ENCODE peak calls at places on chromosome 6, in ten cellular contexts. One of them, this sample, is unnamed.

GRCh38 chr6:146358341-146359046 is 185.1 kb upstream of the RAB32 start:
- DNase-seq in endothelial cell: no peak
- DNase-seq in activated effector memory CD4-positive, alpha-beta T cell treated with anti-CD3 and anti-CD28 coated beads, Interleukin-2, amount 50 U/mL, for 16 hours: no peak
- DNase-seq in posterior cingulate gyrus: no peak
- DNase-seq in effector CD4-positive, alpha-beta T cell: no peak
- DNase-seq in T-helper 2 cell: no peak
- DNase-seq in NCI-H69: no peak
- DNase-seq in CD4-positive, alpha-beta T cell: no peak
- DNase-seq in AG10803: peak
- DNase-seq in KG1: no peak
- DNase-seq in this sample: no peak

GRCh38 chr6:169420912-169421543 is 167.4 kb upstream of the THBS2 start:
- DNase-seq in endothelial cell: peak
- DNase-seq in activated effector memory CD4-positive, alpha-beta T cell treated with anti-CD3 and anti-CD28 coated beads, Interleukin-2, amount 50 U/mL, for 16 hours: no peak
- DNase-seq in posterior cingulate gyrus: no peak
- DNase-seq in effector CD4-positive, alpha-beta T cell: no peak
- DNase-seq in T-helper 2 cell: no peak
- DNase-seq in NCI-H69: no peak
- DNase-seq in CD4-positive, alpha-beta T cell: no peak
- DNase-seq in AG10803: no peak
- DNase-seq in KG1: no peak
- DNase-seq in this sample: no peak

GRCh38 chr6:129641344-129641743 is 68.6 kb downstream of the ARHGAP18 start:
- DNase-seq in endothelial cell: no peak
- DNase-seq in activated effector memory CD4-positive, alpha-beta T cell treated with anti-CD3 and anti-CD28 coated beads, Interleukin-2, amount 50 U/mL, for 16 hours: no peak
- DNase-seq in posterior cingulate gyrus: no peak
- DNase-seq in effector CD4-positive, alpha-beta T cell: no peak
- DNase-seq in T-helper 2 cell: no peak
- DNase-seq in NCI-H69: no peak
- DNase-seq in CD4-positive, alpha-beta T cell: no peak
- DNase-seq in AG10803: peak
- DNase-seq in KG1: no peak
- DNase-seq in this sample: no peak

GRCh38 chr6:155264704-155265320 is 999 bp downstream of the CLDN20 start:
- DNase-seq in endothelial cell: no peak
- DNase-seq in activated effector memory CD4-positive, alpha-beta T cell treated with anti-CD3 and anti-CD28 coated beads, Interleukin-2, amount 50 U/mL, for 16 hours: no peak
- DNase-seq in posterior cingulate gyrus: no peak
- DNase-seq in effector CD4-positive, alpha-beta T cell: no peak
- DNase-seq in T-helper 2 cell: no peak
- DNase-seq in NCI-H69: no peak
- DNase-seq in CD4-positive, alpha-beta T cell: no peak
- DNase-seq in AG10803: peak
- DNase-seq in KG1: no peak
- DNase-seq in this sample: no peak

GRCh38 chr6:125149256-125150144 is 4.1 kb upstream of the TPD52L1 start:
- DNase-seq in endothelial cell: no peak
- DNase-seq in activated effector memory CD4-positive, alpha-beta T cell treated with anti-CD3 and anti-CD28 coated beads, Interleukin-2, amount 50 U/mL, for 16 hours: no peak
- DNase-seq in posterior cingulate gyrus: no peak
- DNase-seq in effector CD4-positive, alpha-beta T cell: no peak
- DNase-seq in T-helper 2 cell: no peak
- DNase-seq in NCI-H69: peak
- DNase-seq in CD4-positive, alpha-beta T cell: no peak
- DNase-seq in AG10803: no peak
- DNase-seq in KG1: no peak
- DNase-seq in this sample: no peak

GRCh38 chr6:166952567-166953464 is 3.5 kb downstream of the RNASET2 start:
- DNase-seq in endothelial cell: no peak
- DNase-seq in activated effector memory CD4-positive, alpha-beta T cell treated with anti-CD3 and anti-CD28 coated beads, Interleukin-2, amount 50 U/mL, for 16 hours: peak
- DNase-seq in posterior cingulate gyrus: no peak
- DNase-seq in effector CD4-positive, alpha-beta T cell: peak
- DNase-seq in T-helper 2 cell: no peak
- DNase-seq in NCI-H69: no peak
- DNase-seq in CD4-positive, alpha-beta T cell: peak
- DNase-seq in AG10803: no peak
- DNase-seq in KG1: no peak
- DNase-seq in this sample: no peak

GRCh38 chr6:21045135-21045616 is 510.9 kb downstream of the CDKAL1 start:
- DNase-seq in endothelial cell: no peak
- DNase-seq in activated effector memory CD4-positive, alpha-beta T cell treated with anti-CD3 and anti-CD28 coated beads, Interleukin-2, amount 50 U/mL, for 16 hours: no peak
- DNase-seq in posterior cingulate gyrus: no peak
- DNase-seq in effector CD4-positive, alpha-beta T cell: no peak
- DNase-seq in T-helper 2 cell: no peak
- DNase-seq in NCI-H69: no peak
- DNase-seq in CD4-positive, alpha-beta T cell: no peak
- DNase-seq in AG10803: no peak
- DNase-seq in KG1: no peak
- DNase-seq in this sample: no peak

GRCh38 chr6:32833599-32834155 is 4.9 kb downstream of the TAP2 start:
- DNase-seq in endothelial cell: no peak
- DNase-seq in activated effector memory CD4-positive, alpha-beta T cell treated with anti-CD3 and anti-CD28 coated beads, Interleukin-2, amount 50 U/mL, for 16 hours: no peak
- DNase-seq in posterior cingulate gyrus: no peak
- DNase-seq in effector CD4-positive, alpha-beta T cell: no peak
- DNase-seq in T-helper 2 cell: no peak
- DNase-seq in NCI-H69: no peak
- DNase-seq in CD4-positive, alpha-beta T cell: no peak
- DNase-seq in AG10803: no peak
- DNase-seq in KG1: no peak
- DNase-seq in this sample: no peak

GRCh38 chr6:168196385-168196860 is 117.4 kb upstream of the FRMD1 start:
- DNase-seq in endothelial cell: no peak
- DNase-seq in activated effector memory CD4-positive, alpha-beta T cell treated with anti-CD3 and anti-CD28 coated beads, Interleukin-2, amount 50 U/mL, for 16 hours: no peak
- DNase-seq in posterior cingulate gyrus: no peak
- DNase-seq in effector CD4-positive, alpha-beta T cell: no peak
- DNase-seq in T-helper 2 cell: no peak
- DNase-seq in NCI-H69: peak
- DNase-seq in CD4-positive, alpha-beta T cell: no peak
- DNase-seq in AG10803: no peak
- DNase-seq in KG1: no peak
- DNase-seq in this sample: no peak

GRCh38 chr6:159913375-159913774 is 22.6 kb downstream of the MAS1 start:
- DNase-seq in endothelial cell: no peak
- DNase-seq in activated effector memory CD4-positive, alpha-beta T cell treated with anti-CD3 and anti-CD28 coated beads, Interleukin-2, amount 50 U/mL, for 16 hours: no peak
- DNase-seq in posterior cingulate gyrus: no peak
- DNase-seq in effector CD4-positive, alpha-beta T cell: no peak
- DNase-seq in T-helper 2 cell: no peak
- DNase-seq in NCI-H69: no peak
- DNase-seq in CD4-positive, alpha-beta T cell: no peak
- DNase-seq in AG10803: no peak
- DNase-seq in KG1: no peak
- DNase-seq in this sample: no peak

GRCh38 chr6:25482996-25483395 is 169.0 kb upstream of the SCGN start:
- DNase-seq in endothelial cell: no peak
- DNase-seq in activated effector memory CD4-positive, alpha-beta T cell treated with anti-CD3 and anti-CD28 coated beads, Interleukin-2, amount 50 U/mL, for 16 hours: no peak
- DNase-seq in posterior cingulate gyrus: no peak
- DNase-seq in effector CD4-positive, alpha-beta T cell: no peak
- DNase-seq in T-helper 2 cell: no peak
- DNase-seq in NCI-H69: no peak
- DNase-seq in CD4-positive, alpha-beta T cell: no peak
- DNase-seq in AG10803: no peak
- DNase-seq in KG1: no peak
- DNase-seq in this sample: no peak

GRCh38 chr6:8080338-8081151 is 16.4 kb upstream of the BLOC1S5 start:
- DNase-seq in endothelial cell: no peak
- DNase-seq in activated effector memory CD4-positive, alpha-beta T cell treated with anti-CD3 and anti-CD28 coated beads, Interleukin-2, amount 50 U/mL, for 16 hours: no peak
- DNase-seq in posterior cingulate gyrus: no peak
- DNase-seq in effector CD4-positive, alpha-beta T cell: no peak
- DNase-seq in T-helper 2 cell: no peak
- DNase-seq in NCI-H69: no peak
- DNase-seq in CD4-positive, alpha-beta T cell: no peak
- DNase-seq in AG10803: peak
- DNase-seq in KG1: no peak
- DNase-seq in this sample: no peak

GRCh38 chr6:42831237-42831636 is 48.2 kb upstream of the RPL7L1 start:
- DNase-seq in endothelial cell: no peak
- DNase-seq in activated effector memory CD4-positive, alpha-beta T cell treated with anti-CD3 and anti-CD28 coated beads, Interleukin-2, amount 50 U/mL, for 16 hours: no peak
- DNase-seq in posterior cingulate gyrus: no peak
- DNase-seq in effector CD4-positive, alpha-beta T cell: no peak
- DNase-seq in T-helper 2 cell: no peak
- DNase-seq in NCI-H69: no peak
- DNase-seq in CD4-positive, alpha-beta T cell: no peak
- DNase-seq in AG10803: no peak
- DNase-seq in KG1: no peak
- DNase-seq in this sample: no peak

GRCh38 chr6:155021680-155022079 is 26.6 kb downstream of the TIAM2 start:
- DNase-seq in endothelial cell: no peak
- DNase-seq in activated effector memory CD4-positive, alpha-beta T cell treated with anti-CD3 and anti-CD28 coated beads, Interleukin-2, amount 50 U/mL, for 16 hours: no peak
- DNase-seq in posterior cingulate gyrus: no peak
- DNase-seq in effector CD4-positive, alpha-beta T cell: no peak
- DNase-seq in T-helper 2 cell: no peak
- DNase-seq in NCI-H69: no peak
- DNase-seq in CD4-positive, alpha-beta T cell: no peak
- DNase-seq in AG10803: no peak
- DNase-seq in KG1: no peak
- DNase-seq in this sample: no peak

GRCh38 chr6:100117680-100118079 is 123.7 kb upstream of the MCHR2 start:
- DNase-seq in endothelial cell: no peak
- DNase-seq in activated effector memory CD4-positive, alpha-beta T cell treated with anti-CD3 and anti-CD28 coated beads, Interleukin-2, amount 50 U/mL, for 16 hours: no peak
- DNase-seq in posterior cingulate gyrus: no peak
- DNase-seq in effector CD4-positive, alpha-beta T cell: no peak
- DNase-seq in T-helper 2 cell: no peak
- DNase-seq in NCI-H69: no peak
- DNase-seq in CD4-positive, alpha-beta T cell: no peak
- DNase-seq in AG10803: no peak
- DNase-seq in KG1: no peak
- DNase-seq in this sample: no peak

GRCh38 chr6:154606457-154606856 is 96.0 kb upstream of the CNKSR3 start:
- DNase-seq in endothelial cell: no peak
- DNase-seq in activated effector memory CD4-positive, alpha-beta T cell treated with anti-CD3 and anti-CD28 coated beads, Interleukin-2, amount 50 U/mL, for 16 hours: peak
- DNase-seq in posterior cingulate gyrus: no peak
- DNase-seq in effector CD4-positive, alpha-beta T cell: peak
- DNase-seq in T-helper 2 cell: peak
- DNase-seq in NCI-H69: no peak
- DNase-seq in CD4-positive, alpha-beta T cell: no peak
- DNase-seq in AG10803: no peak
- DNase-seq in KG1: no peak
- DNase-seq in this sample: no peak

GRCh38 chr6:30263734-30264133 is 50.5 kb upstream of the TRIM26 start:
- DNase-seq in endothelial cell: no peak
- DNase-seq in activated effector memory CD4-positive, alpha-beta T cell treated with anti-CD3 and anti-CD28 coated beads, Interleukin-2, amount 50 U/mL, for 16 hours: no peak
- DNase-seq in posterior cingulate gyrus: no peak
- DNase-seq in effector CD4-positive, alpha-beta T cell: no peak
- DNase-seq in T-helper 2 cell: no peak
- DNase-seq in NCI-H69: peak
- DNase-seq in CD4-positive, alpha-beta T cell: no peak
- DNase-seq in AG10803: peak
- DNase-seq in KG1: no peak
- DNase-seq in this sample: no peak

GRCh38 chr6:104704191-104704590 is 155.5 kb downstream of the HACE1 start:
- DNase-seq in endothelial cell: no peak
- DNase-seq in activated effector memory CD4-positive, alpha-beta T cell treated with anti-CD3 and anti-CD28 coated beads, Interleukin-2, amount 50 U/mL, for 16 hours: no peak
- DNase-seq in posterior cingulate gyrus: no peak
- DNase-seq in effector CD4-positive, alpha-beta T cell: no peak
- DNase-seq in T-helper 2 cell: no peak
- DNase-seq in NCI-H69: no peak
- DNase-seq in CD4-positive, alpha-beta T cell: no peak
- DNase-seq in AG10803: no peak
- DNase-seq in KG1: no peak
- DNase-seq in this sample: no peak

GRCh38 chr6:145015739-145016558 is 719.4 kb downstream of the EPM2A start:
- DNase-seq in endothelial cell: no peak
- DNase-seq in activated effector memory CD4-positive, alpha-beta T cell treated with anti-CD3 and anti-CD28 coated beads, Interleukin-2, amount 50 U/mL, for 16 hours: no peak
- DNase-seq in posterior cingulate gyrus: no peak
- DNase-seq in effector CD4-positive, alpha-beta T cell: no peak
- DNase-seq in T-helper 2 cell: no peak
- DNase-seq in NCI-H69: no peak
- DNase-seq in CD4-positive, alpha-beta T cell: no peak
- DNase-seq in AG10803: peak
- DNase-seq in KG1: no peak
- DNase-seq in this sample: no peak

GRCh38 chr6:137193256-137194070 is 20.0 kb upstream of the IL22RA2 start:
- DNase-seq in endothelial cell: no peak
- DNase-seq in activated effector memory CD4-positive, alpha-beta T cell treated with anti-CD3 and anti-CD28 coated beads, Interleukin-2, amount 50 U/mL, for 16 hours: no peak
- DNase-seq in posterior cingulate gyrus: no peak
- DNase-seq in effector CD4-positive, alpha-beta T cell: no peak
- DNase-seq in T-helper 2 cell: no peak
- DNase-seq in NCI-H69: no peak
- DNase-seq in CD4-positive, alpha-beta T cell: no peak
- DNase-seq in AG10803: no peak
- DNase-seq in KG1: no peak
- DNase-seq in this sample: no peak

GRCh38 chr6:98583506-98583905 is 250.9 kb upstream of the POU3F2 start:
- DNase-seq in endothelial cell: no peak
- DNase-seq in activated effector memory CD4-positive, alpha-beta T cell treated with anti-CD3 and anti-CD28 coated beads, Interleukin-2, amount 50 U/mL, for 16 hours: no peak
- DNase-seq in posterior cingulate gyrus: no peak
- DNase-seq in effector CD4-positive, alpha-beta T cell: no peak
- DNase-seq in T-helper 2 cell: no peak
- DNase-seq in NCI-H69: peak
- DNase-seq in CD4-positive, alpha-beta T cell: no peak
- DNase-seq in AG10803: no peak
- DNase-seq in KG1: no peak
- DNase-seq in this sample: no peak

GRCh38 chr6:160078883-160079685 is 42.5 kb upstream of the SLC22A1 start:
- DNase-seq in endothelial cell: no peak
- DNase-seq in activated effector memory CD4-positive, alpha-beta T cell treated with anti-CD3 and anti-CD28 coated beads, Interleukin-2, amount 50 U/mL, for 16 hours: no peak
- DNase-seq in posterior cingulate gyrus: no peak
- DNase-seq in effector CD4-positive, alpha-beta T cell: no peak
- DNase-seq in T-helper 2 cell: no peak
- DNase-seq in NCI-H69: no peak
- DNase-seq in CD4-positive, alpha-beta T cell: no peak
- DNase-seq in AG10803: no peak
- DNase-seq in KG1: no peak
- DNase-seq in this sample: no peak

GRCh38 chr6:6825153-6825847 is 236.8 kb downstream of the LY86 start:
- DNase-seq in endothelial cell: no peak
- DNase-seq in activated effector memory CD4-positive, alpha-beta T cell treated with anti-CD3 and anti-CD28 coated beads, Interleukin-2, amount 50 U/mL, for 16 hours: no peak
- DNase-seq in posterior cingulate gyrus: no peak
- DNase-seq in effector CD4-positive, alpha-beta T cell: no peak
- DNase-seq in T-helper 2 cell: no peak
- DNase-seq in NCI-H69: peak
- DNase-seq in CD4-positive, alpha-beta T cell: no peak
- DNase-seq in AG10803: no peak
- DNase-seq in KG1: no peak
- DNase-seq in this sample: no peak

GRCh38 chr6:14277405-14277930 is 159.9 kb downstream of the CD83 start:
- DNase-seq in endothelial cell: no peak
- DNase-seq in activated effector memory CD4-positive, alpha-beta T cell treated with anti-CD3 and anti-CD28 coated beads, Interleukin-2, amount 50 U/mL, for 16 hours: no peak
- DNase-seq in posterior cingulate gyrus: no peak
- DNase-seq in effector CD4-positive, alpha-beta T cell: no peak
- DNase-seq in T-helper 2 cell: no peak
- DNase-seq in NCI-H69: no peak
- DNase-seq in CD4-positive, alpha-beta T cell: no peak
- DNase-seq in AG10803: no peak
- DNase-seq in KG1: no peak
- DNase-seq in this sample: no peak

GRCh38 chr6:99943846-99944245 is 50.2 kb downstream of the MCHR2 start:
- DNase-seq in endothelial cell: no peak
- DNase-seq in activated effector memory CD4-positive, alpha-beta T cell treated with anti-CD3 and anti-CD28 coated beads, Interleukin-2, amount 50 U/mL, for 16 hours: no peak
- DNase-seq in posterior cingulate gyrus: no peak
- DNase-seq in effector CD4-positive, alpha-beta T cell: no peak
- DNase-seq in T-helper 2 cell: no peak
- DNase-seq in NCI-H69: no peak
- DNase-seq in CD4-positive, alpha-beta T cell: no peak
- DNase-seq in AG10803: no peak
- DNase-seq in KG1: no peak
- DNase-seq in this sample: no peak

GRCh38 chr6:168286116-168286515 is 33.5 kb downstream of the DACT2 start:
- DNase-seq in endothelial cell: no peak
- DNase-seq in activated effector memory CD4-positive, alpha-beta T cell treated with anti-CD3 and anti-CD28 coated beads, Interleukin-2, amount 50 U/mL, for 16 hours: no peak
- DNase-seq in posterior cingulate gyrus: no peak
- DNase-seq in effector CD4-positive, alpha-beta T cell: no peak
- DNase-seq in T-helper 2 cell: no peak
- DNase-seq in NCI-H69: no peak
- DNase-seq in CD4-positive, alpha-beta T cell: no peak
- DNase-seq in AG10803: no peak
- DNase-seq in KG1: no peak
- DNase-seq in this sample: no peak

GRCh38 chr6:100426241-100426640 is 38.5 kb downstream of the SIM1 start:
- DNase-seq in endothelial cell: no peak
- DNase-seq in activated effector memory CD4-positive, alpha-beta T cell treated with anti-CD3 and anti-CD28 coated beads, Interleukin-2, amount 50 U/mL, for 16 hours: no peak
- DNase-seq in posterior cingulate gyrus: no peak
- DNase-seq in effector CD4-positive, alpha-beta T cell: no peak
- DNase-seq in T-helper 2 cell: no peak
- DNase-seq in NCI-H69: no peak
- DNase-seq in CD4-positive, alpha-beta T cell: no peak
- DNase-seq in AG10803: peak
- DNase-seq in KG1: no peak
- DNase-seq in this sample: no peak

GRCh38 chr6:134240664-134241431 is 77.1 kb downstream of the SGK1 start:
- DNase-seq in endothelial cell: no peak
- DNase-seq in activated effector memory CD4-positive, alpha-beta T cell treated with anti-CD3 and anti-CD28 coated beads, Interleukin-2, amount 50 U/mL, for 16 hours: peak
- DNase-seq in posterior cingulate gyrus: no peak
- DNase-seq in effector CD4-positive, alpha-beta T cell: peak
- DNase-seq in T-helper 2 cell: peak
- DNase-seq in NCI-H69: no peak
- DNase-seq in CD4-positive, alpha-beta T cell: peak
- DNase-seq in AG10803: no peak
- DNase-seq in KG1: peak
- DNase-seq in this sample: no peak

This sample was measured in occipital lobe.